ENCODE peak calls at places on chromosome 21, in six cellular contexts. Q is cardiac fibroblast, T is Calu3, X is PC-3, F is heart left ventricle, P is stomach. Y is an unnamed sample.

GRCh38 chr21:34072145-34073031 is 990 bp upstream of the MRPS6 start:
- DNase-seq in F (no peak), X (peak), P (peak), Q (no peak), T (no peak), Y (no peak)

GRCh38 chr21:16071082-16071481 is 341.3 kb downstream of the USP25 start:
- DNase-seq in X (no peak), F (no peak), T (no peak), P (no peak), Q (no peak), Y (no peak)

GRCh38 chr21:16084776-16085364 is 355.1 kb downstream of the USP25 start:
- DNase-seq in Q (peak), F (peak), X (peak), T (no peak), P (no peak), Y (no peak)

GRCh38 chr21:35617491-35617890 is 442.8 kb downstream of the SETD4 start:
- DNase-seq in P (no peak), T (no peak), Q (no peak), F (no peak), X (no peak), Y (no peak)

GRCh38 chr21:38027901-38028300 is 111.6 kb upstream of the KCNJ6 start:
- DNase-seq in F (no peak), T (no peak), X (peak), P (no peak), Q (peak), Y (no peak)

GRCh38 chr21:34560021-34560420 is 48.0 kb upstream of the KCNE1 start:
- DNase-seq in P (no peak), Q (no peak), T (no peak), X (no peak), F (no peak), Y (no peak)

GRCh38 chr21:34807146-34807880 is 138.5 kb downstream of the CLIC6 start:
- DNase-seq in F (no peak), Q (peak), X (peak), T (peak), P (no peak), Y (peak)

GRCh38 chr21:35291963-35292627 is 243.0 kb upstream of the RUNX1 start:
- DNase-seq in X (no peak), Q (no peak), F (no peak), P (no peak), T (no peak), Y (no peak)

GRCh38 chr21:34306246-34306645 is 57.6 kb upstream of the KCNE2 start:
- DNase-seq in Q (no peak), P (no peak), T (no peak), F (no peak), X (no peak), Y (no peak)

GRCh38 chr21:17050646-17051045 is 462.2 kb upstream of the CXADR start:
- DNase-seq in F (no peak), Q (no peak), T (no peak), X (no peak), P (no peak), Y (no peak)

GRCh38 chr21:23452384-23453083 is 2154.7 kb downstream of the MRPL39 start:
- DNase-seq in T (no peak), X (peak), Q (no peak), F (no peak), P (no peak), Y (no peak)

GRCh38 chr21:39238275-39238674 is 55.0 kb upstream of the PSMG1 start:
- DNase-seq in T (no peak), X (no peak), F (no peak), P (no peak), Q (peak), Y (no peak)

GRCh38 chr21:14223365-14223764 is 7.4 kb downstream of the RBM11 start:
- DNase-seq in X (no peak), Q (no peak), P (no peak), F (no peak), T (no peak), Y (no peak)

GRCh38 chr21:34926784-34927548 is 122.1 kb downstream of the RUNX1 start:
- DNase-seq in P (no peak), X (peak), T (peak), F (no peak), Q (peak), Y (no peak)

GRCh38 chr21:38768385-38769071 is 37.2 kb upstream of the ETS2 start:
- DNase-seq in Q (peak), T (no peak), P (no peak), F (no peak), X (peak), Y (peak)

GRCh38 chr21:14785679-14786078 is 239.6 kb upstream of the SAMSN1 start:
- DNase-seq in F (no peak), X (no peak), T (no peak), Q (no peak), P (no peak), Y (no peak)

GRCh38 chr21:14716761-14717396 is 170.8 kb upstream of the SAMSN1 start:
- DNase-seq in F (no peak), P (no peak), Q (no peak), X (no peak), T (no peak), Y (no peak)

GRCh38 chr21:30227633-30228404 is 11.9 kb upstream of the CLDN8 start:
- DNase-seq in P (no peak), Q (peak), X (peak), T (peak), F (no peak), Y (no peak)

GRCh38 chr21:34630536-34631143 is 15.7 kb upstream of the RCAN1 start:
- DNase-seq in X (peak), P (no peak), F (no peak), T (peak), Q (peak), Y (peak)

GRCh38 chr21:31162827-31163226 is 124.6 kb upstream of the KRTAP19-8 start:
- DNase-seq in P (no peak), Q (peak), T (no peak), F (no peak), X (peak), Y (no peak)

GRCh38 chr21:15682977-15683376 is 46.8 kb upstream of the USP25 start:
- DNase-seq in X (peak), P (no peak), T (no peak), F (no peak), Q (peak), Y (no peak)

GRCh38 chr21:35827004-35827403 is 233.3 kb downstream of the SETD4 start:
- DNase-seq in F (no peak), X (peak), T (no peak), Q (no peak), P (no peak), Y (no peak)

GRCh38 chr21:35394049-35394448 is 344.9 kb upstream of the RUNX1 start:
- DNase-seq in Q (no peak), X (no peak), F (no peak), T (no peak), P (no peak), Y (no peak)

GRCh38 chr21:17416139-17416538 is 96.7 kb upstream of the CXADR start:
- DNase-seq in F (no peak), P (no peak), X (no peak), Q (peak), T (no peak), Y (no peak)

GRCh38 chr21:41970751-41971653 is 17.2 kb upstream of the C2CD2 start:
- DNase-seq in F (no peak), X (no peak), Q (no peak), T (no peak), P (peak), Y (no peak)

GRCh38 chr21:37670883-37671282 is 245.4 kb downstream of the KCNJ6 start:
- DNase-seq in X (peak), Q (peak), P (no peak), F (no peak), T (peak), Y (no peak)

GRCh38 chr21:30340714-30341573 is 3.5 kb upstream of the KRTAP27-1 start:
- DNase-seq in Q (peak), P (peak), T (peak), F (no peak), X (peak), Y (peak)

GRCh38 chr21:39180429-39181019 is 2.7 kb downstream of the PSMG1 start:
- DNase-seq in T (no peak), F (no peak), P (no peak), X (peak), Q (no peak), Y (no peak)

GRCh38 chr21:38538353-38538752 is 40.1 kb upstream of the ERG start:
- DNase-seq in T (no peak), P (no peak), X (no peak), Q (no peak), F (no peak), Y (no peak)

GRCh38 chr21:21295303-21295702 is 297.1 kb downstream of the NCAM2 start:
- DNase-seq in T (no peak), Q (no peak), P (no peak), F (no peak), X (no peak), Y (no peak)

GRCh38 chr21:34771512-34772028 is 102.8 kb downstream of the CLIC6 start:
- DNase-seq in T (peak), F (no peak), P (no peak), X (peak), Q (peak), Y (no peak)

GRCh38 chr21:15252437-15252836 is 187.6 kb upstream of the NRIP1 start:
- DNase-seq in Q (no peak), P (no peak), X (no peak), T (no peak), F (no peak), Y (no peak)

GRCh38 chr21:16983425-16983824 is 529.4 kb upstream of the CXADR start:
- DNase-seq in T (no peak), Q (no peak), X (no peak), P (no peak), F (no peak), Y (no peak)

GRCh38 chr21:43207868-43208267 is 39.1 kb downstream of the CRYAA start:
- DNase-seq in X (no peak), T (no peak), Q (no peak), F (peak), P (no peak), Y (no peak)

GRCh38 chr21:43207043-43207315 is 38.2 kb downstream of the CRYAA start:
- DNase-seq in X (no peak), F (no peak), T (no peak), P (no peak), Q (no peak), Y (no peak)

GRCh38 chr21:43204638-43205037 is 35.8 kb downstream of the CRYAA start:
- DNase-seq in T (no peak), X (no peak), F (peak), P (no peak), Q (no peak), Y (no peak)

GRCh38 chr21:43208561-43209332 is 39.9 kb downstream of the CRYAA start:
- DNase-seq in F (peak), X (no peak), P (no peak), T (no peak), Q (no peak), Y (no peak)

GRCh38 chr21:43206231-43207042 is 37.6 kb downstream of the CRYAA start:
- DNase-seq in P (no peak), F (peak), T (no peak), Q (no peak), X (no peak), Y (no peak)
- TF ChIP-seq CTCF in P (no peak), F (no peak), T (no peak), Q (no peak), X (no peak), Y (no peak)

DNA sequence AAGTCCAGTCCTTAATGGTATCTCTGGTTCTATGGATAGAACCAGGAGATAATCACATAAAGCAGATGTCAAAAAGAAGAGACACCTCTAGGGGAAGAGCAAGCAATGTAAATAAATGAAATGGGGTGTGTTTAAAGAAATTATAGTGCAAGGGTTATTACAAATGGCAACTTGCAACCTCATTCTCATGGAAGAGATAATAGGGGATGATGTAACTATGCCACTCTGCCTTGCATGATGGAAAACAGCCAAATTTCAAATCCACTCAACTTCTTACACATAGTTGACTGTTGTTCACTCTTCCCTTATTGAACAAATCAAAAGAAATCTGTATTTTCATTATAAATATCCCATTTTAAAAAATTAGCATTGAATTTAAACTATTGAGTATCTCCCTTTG is 274.0 kb upstream of the TMPRSS15 start:
- DNase-seq in F (no peak), Q (no peak), X (no peak), P (no peak), T (no peak), Y (no peak)
- TF ChIP-seq CTCF in F (no peak), Q (no peak), X (no peak), P (no peak), T (no peak), Y (no peak)

GRCh38 chr21:46081022-46081861 is 16.7 kb upstream of the COL6A2 start:
- DNase-seq in F (no peak), T (no peak), X (peak), Q (no peak), P (peak), Y (no peak)
- TF ChIP-seq CTCF in F (no peak), T (no peak), X (no peak), Q (no peak), P (no peak), Y (no peak)

DNA sequence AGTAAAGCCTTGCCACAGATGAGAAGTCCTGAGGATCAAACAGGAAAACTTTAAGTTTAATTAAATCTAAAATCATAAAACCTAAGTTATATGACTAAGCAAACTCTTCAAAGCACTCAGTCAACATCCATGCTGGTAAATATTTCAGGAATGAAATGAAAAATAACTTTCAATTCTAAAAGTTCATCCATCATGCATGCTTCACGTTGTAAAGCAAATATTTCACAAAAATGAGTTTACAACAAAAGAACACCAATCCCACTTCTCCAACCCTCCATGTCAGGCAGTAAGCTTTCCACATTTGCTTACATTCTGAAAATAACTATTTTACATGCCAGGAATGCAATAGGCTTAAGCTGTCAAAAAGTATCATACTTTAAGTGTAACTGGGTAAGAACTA is 16.8 kb downstream of the APP start:
- DNase-seq in T (no peak), Q (no peak), F (no peak), P (no peak), X (no peak), Y (no peak)
- TF ChIP-seq CTCF in T (no peak), Q (no peak), F (no peak), P (no peak), X (no peak), Y (no peak)

GRCh38 chr21:33018707-33019455 is 6.9 kb upstream of the OLIG2 start:
- DNase-seq in P (no peak), X (no peak), T (no peak), Q (no peak), F (no peak), Y (no peak)

GRCh38 chr21:33021150-33021549 is 4.6 kb upstream of the OLIG2 start:
- DNase-seq in P (no peak), F (no peak), T (no peak), Q (no peak), X (no peak), Y (no peak)

GRCh38 chr21:33019516-33019884 is 6.2 kb upstream of the OLIG2 start:
- DNase-seq in P (no peak), X (no peak), F (no peak), Q (no peak), T (no peak), Y (no peak)

GRCh38 chr21:33020558-33021100 is 5.1 kb upstream of the OLIG2 start:
- DNase-seq in T (no peak), Q (no peak), F (no peak), P (no peak), X (no peak), Y (peak)

DNA sequence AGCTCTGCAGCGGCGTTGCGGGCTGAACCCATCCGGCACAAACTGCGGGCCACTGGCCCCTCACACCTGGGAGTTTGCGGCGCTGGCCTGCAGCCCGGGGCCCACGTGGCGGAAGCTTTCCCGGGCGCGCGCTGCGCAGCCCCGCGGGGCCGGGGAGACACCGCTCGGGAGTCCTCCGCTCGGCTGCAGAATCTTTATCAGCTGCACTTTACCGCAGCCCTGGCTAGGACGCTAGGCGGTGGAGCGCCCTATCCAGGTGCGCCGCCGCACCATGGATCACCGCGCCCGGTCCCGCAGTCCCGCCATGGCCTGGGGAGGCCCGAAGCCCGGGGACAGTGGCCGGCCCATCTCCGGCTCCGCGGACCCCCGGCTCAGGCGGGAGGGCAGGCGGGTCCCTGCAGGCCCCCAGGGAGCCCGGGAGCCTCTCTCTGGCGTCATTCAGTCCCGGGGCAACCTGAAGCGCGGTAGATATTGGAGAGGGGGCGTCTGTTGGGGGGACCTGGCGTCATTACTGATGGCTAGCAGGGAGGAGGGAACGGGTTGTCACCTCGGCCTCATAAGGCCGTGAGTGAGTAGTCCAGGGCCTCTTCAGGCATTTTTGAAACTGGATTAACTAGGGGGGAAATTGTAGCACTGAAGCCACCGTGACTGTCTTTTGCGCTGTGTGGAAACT is 5.7 kb upstream of the OLIG2 start:
- DNase-seq in X (no peak), F (no peak), P (no peak), Q (no peak), T (no peak), Y (peak)
- TF ChIP-seq CTCF in X (no peak), F (no peak), P (no peak), Q (no peak), T (no peak), Y (no peak)

DNA sequence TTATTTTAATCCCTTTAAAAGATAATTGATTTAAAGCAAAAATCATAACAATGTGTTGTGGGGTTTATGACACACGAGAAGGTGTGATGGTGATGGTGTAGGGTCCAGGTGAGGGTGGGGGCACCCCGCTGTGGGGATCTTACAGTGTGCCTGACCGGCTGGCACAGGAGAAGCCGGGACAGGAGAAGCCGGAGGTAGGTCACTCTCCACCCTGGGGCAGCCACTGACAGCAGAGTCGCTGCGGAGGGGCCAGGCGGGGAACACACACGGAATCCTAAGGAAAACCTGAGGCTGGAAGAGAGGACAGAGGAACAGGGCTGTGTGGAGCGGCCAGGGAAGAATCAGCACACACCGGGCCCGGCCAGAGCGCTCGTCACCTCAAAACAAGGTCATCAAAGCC is 4.3 kb upstream of the LRRC3 start:
- DNase-seq in X (no peak), T (no peak), Q (no peak), F (no peak), P (no peak), Y (no peak)
- TF ChIP-seq CTCF in X (no peak), T (no peak), Q (no peak), F (no peak), P (no peak), Y (no peak)

GRCh38 chr21:28602581-28602980 is 390.1 kb downstream of the LTN1 start:
- DNase-seq in F (no peak), X (no peak), P (no peak), Q (no peak), T (no peak), Y (no peak)

GRCh38 chr21:28592205-28592845 is 400.4 kb downstream of the LTN1 start:
- DNase-seq in F (no peak), P (no peak), Q (no peak), X (no peak), T (no peak), Y (no peak)

GRCh38 chr21:28601708-28602107 is 391.0 kb downstream of the LTN1 start:
- DNase-seq in P (no peak), Q (peak), F (no peak), T (no peak), X (no peak), Y (no peak)

GRCh38 chr21:28598214-28598613 is 394.5 kb downstream of the LTN1 start:
- DNase-seq in T (no peak), F (no peak), Q (no peak), X (no peak), P (no peak), Y (no peak)
- TF ChIP-seq CTCF in T (no peak), F (no peak), Q (no peak), X (no peak), P (no peak), Y (no peak)

Y was measured in GM13977.